ENCODE peak calls at places on chromosomes 5 and 9, in four cellular contexts. One of them, this sample, is unnamed.

GRCh38 chr9:12819436-12820185 is 44.8 kb downstream of the LURAP1L start:
- DNase-seq in HCT116: peak; percentile 28
- DNase-seq in CD8-positive, alpha-beta T cell: no peak
- DNase-seq in breast epithelium: no peak
- DNase-seq in this sample: peak; percentile 59

GRCh38 chr5:146825033-146825432 is 53.5 kb downstream of the PPP2R2B start:
- DNase-seq in HCT116: no peak
- DNase-seq in CD8-positive, alpha-beta T cell: no peak
- DNase-seq in breast epithelium: no peak
- DNase-seq in this sample: peak; percentile 56

GRCh38 chr5:120778491-120779293 is 314.6 kb downstream of the PRR16 start:
- DNase-seq in HCT116: no peak
- DNase-seq in CD8-positive, alpha-beta T cell: no peak
- DNase-seq in breast epithelium: no peak
- DNase-seq in this sample: no peak

GRCh38 chr5:62260510-62260909 is 45.5 kb upstream of the KIF2A start:
- DNase-seq in HCT116: no peak
- DNase-seq in CD8-positive, alpha-beta T cell: no peak
- DNase-seq in breast epithelium: no peak
- DNase-seq in this sample: no peak

GRCh38 chr9:79976501-79977444 is 405.0 kb downstream of the TLE4 start:
- DNase-seq in HCT116: no peak
- DNase-seq in CD8-positive, alpha-beta T cell: no peak
- DNase-seq in breast epithelium: no peak
- DNase-seq in this sample: no peak

GRCh38 chr5:57937025-57937424 is 454.4 kb upstream of the ACTBL2 start:
- DNase-seq in HCT116: no peak
- DNase-seq in CD8-positive, alpha-beta T cell: no peak
- DNase-seq in breast epithelium: no peak
- DNase-seq in this sample: no peak

GRCh38 chr9:89878003-89878411 is 273.2 kb downstream of the GADD45G start:
- DNase-seq in HCT116: no peak
- DNase-seq in CD8-positive, alpha-beta T cell: no peak
- DNase-seq in breast epithelium: no peak
- DNase-seq in this sample: no peak

GRCh38 chr5:175489693-175490443 is 11.5 kb downstream of the SFXN1 start:
- DNase-seq in HCT116: no peak
- DNase-seq in CD8-positive, alpha-beta T cell: no peak
- DNase-seq in breast epithelium: no peak
- DNase-seq in this sample: no peak

GRCh38 chr9:113895526-113895925 is 19.4 kb downstream of the ZNF618 start:
- DNase-seq in HCT116: no peak
- DNase-seq in CD8-positive, alpha-beta T cell: no peak
- DNase-seq in breast epithelium: no peak
- DNase-seq in this sample: no peak

GRCh38 chr9:95296761-95297160 is 20.7 kb downstream of the FANCC start:
- DNase-seq in HCT116: no peak
- DNase-seq in CD8-positive, alpha-beta T cell: no peak
- DNase-seq in breast epithelium: no peak
- DNase-seq in this sample: no peak

GRCh38 chr9:137809038-137809630 is 68.4 kb upstream of the CACNA1B start:
- DNase-seq in HCT116: no peak
- DNase-seq in CD8-positive, alpha-beta T cell: no peak
- DNase-seq in breast epithelium: no peak
- DNase-seq in this sample: no peak

GRCh38 chr5:57229315-57229714 is 55.5 kb downstream of the GPBP1 start:
- DNase-seq in HCT116: no peak
- DNase-seq in CD8-positive, alpha-beta T cell: no peak
- DNase-seq in breast epithelium: no peak
- DNase-seq in this sample: no peak

GRCh38 chr9:114130141-114130540 is 25.2 kb upstream of the COL27A1 start:
- DNase-seq in HCT116: no peak
- DNase-seq in CD8-positive, alpha-beta T cell: no peak
- DNase-seq in breast epithelium: no peak
- DNase-seq in this sample: no peak

GRCh38 chr5:39376293-39376714 is 12.0 kb upstream of the C9 start:
- DNase-seq in HCT116: peak; percentile 22
- DNase-seq in CD8-positive, alpha-beta T cell: no peak
- DNase-seq in breast epithelium: no peak
- DNase-seq in this sample: no peak

GRCh38 chr5:87949665-87950640 is 318.7 kb downstream of the TMEM161B start:
- DNase-seq in HCT116: no peak
- DNase-seq in CD8-positive, alpha-beta T cell: no peak
- DNase-seq in breast epithelium: no peak
- DNase-seq in this sample: no peak

GRCh38 chr5:36571643-36572042 is 34.8 kb upstream of the SLC1A3 start:
- DNase-seq in HCT116: no peak
- DNase-seq in CD8-positive, alpha-beta T cell: no peak
- DNase-seq in breast epithelium: no peak
- DNase-seq in this sample: no peak

GRCh38 chr9:106921341-106921899 is 58.5 kb downstream of the ZNF462 start:
- DNase-seq in HCT116: peak; percentile 23
- DNase-seq in CD8-positive, alpha-beta T cell: no peak
- DNase-seq in breast epithelium: no peak
- DNase-seq in this sample: peak; percentile 82

GRCh38 chr9:70049236-70049635 is 5.6 kb downstream of the MAMDC2 start:
- DNase-seq in HCT116: no peak
- DNase-seq in CD8-positive, alpha-beta T cell: no peak
- DNase-seq in breast epithelium: peak; percentile 84
- DNase-seq in this sample: peak; percentile 84

GRCh38 chr5:115377468-115378217 is 81.2 kb upstream of the CCDC112 start:
- DNase-seq in HCT116: peak; percentile 35
- DNase-seq in CD8-positive, alpha-beta T cell: no peak
- DNase-seq in breast epithelium: no peak
- DNase-seq in this sample: no peak

GRCh38 chr5:25544652-25545249 is 900.0 kb upstream of the CDH10 start:
- DNase-seq in HCT116: peak; percentile 0
- DNase-seq in CD8-positive, alpha-beta T cell: no peak
- DNase-seq in breast epithelium: no peak
- DNase-seq in this sample: peak; percentile 42

GRCh38 chr5:155728857-155729683 is 597.9 kb upstream of the SGCD start:
- DNase-seq in HCT116: no peak
- DNase-seq in CD8-positive, alpha-beta T cell: no peak
- DNase-seq in breast epithelium: no peak
- DNase-seq in this sample: no peak
- H3K4me3 ChIP-seq in HCT116: no peak overlapping the region
- H3K4me3 ChIP-seq in CD8-positive, alpha-beta T cell: no peak overlapping the region
- H3K4me3 ChIP-seq in breast epithelium: peak overlapping the region; percentile 26
- H3K4me3 ChIP-seq in this sample: no peak overlapping the region

DNA sequence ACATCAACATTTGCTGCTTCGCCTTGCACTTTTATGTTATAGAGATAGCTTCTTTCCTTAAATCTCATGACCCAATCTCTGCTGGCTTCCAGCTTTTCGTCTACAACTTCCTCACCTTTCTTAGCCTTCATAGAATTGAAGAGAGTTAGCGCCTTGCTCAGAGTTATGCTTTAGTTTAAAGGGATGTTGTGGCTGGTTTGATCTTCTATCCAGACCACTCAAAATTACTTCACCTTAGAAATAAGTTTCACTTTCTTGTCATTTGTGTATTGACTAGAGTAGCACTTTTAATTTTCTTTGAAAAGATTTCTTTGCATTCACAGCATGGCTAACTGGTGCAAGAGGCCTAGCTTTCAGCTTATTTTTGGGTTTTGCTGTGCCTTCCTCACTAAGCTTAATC is 414.2 kb downstream of the ZNF608 start:
- DNase-seq in HCT116: no peak
- DNase-seq in CD8-positive, alpha-beta T cell: no peak
- DNase-seq in breast epithelium: no peak
- DNase-seq in this sample: no peak
- H3K4me3 ChIP-seq in HCT116: no peak overlapping the region
- H3K4me3 ChIP-seq in CD8-positive, alpha-beta T cell: no peak overlapping the region
- H3K4me3 ChIP-seq in breast epithelium: no peak overlapping the region
- H3K4me3 ChIP-seq in this sample: no peak overlapping the region

GRCh38 chr5:14208071-14209021 is 65.2 kb downstream of the TRIO start:
- DNase-seq in HCT116: no peak
- DNase-seq in CD8-positive, alpha-beta T cell: no peak
- DNase-seq in breast epithelium: no peak
- DNase-seq in this sample: no peak
- H3K4me3 ChIP-seq in HCT116: no peak overlapping the region
- H3K4me3 ChIP-seq in CD8-positive, alpha-beta T cell: no peak overlapping the region
- H3K4me3 ChIP-seq in breast epithelium: no peak overlapping the region
- H3K4me3 ChIP-seq in this sample: no peak overlapping the region

DNA sequence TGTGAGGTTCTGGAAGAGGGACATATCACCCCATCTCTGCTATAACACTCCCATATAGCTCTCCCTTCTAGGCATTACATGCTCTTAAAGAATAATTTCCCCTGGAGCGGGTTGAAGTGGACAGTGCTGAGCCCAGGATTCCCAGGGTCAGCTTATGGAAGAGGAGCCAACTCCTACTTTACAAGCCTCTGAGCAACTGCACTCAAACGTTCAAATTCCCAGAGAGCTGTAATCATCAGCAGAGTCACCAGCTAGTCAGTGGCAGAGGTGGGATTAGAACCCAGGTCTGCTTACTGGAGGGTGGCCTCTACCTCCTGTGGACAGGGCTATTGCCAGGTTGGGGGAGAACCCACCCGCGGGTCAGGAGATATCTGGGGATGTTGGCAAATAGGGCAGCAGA is 1.4 kb downstream of the NEURL1B start:
- DNase-seq in HCT116: no peak
- DNase-seq in CD8-positive, alpha-beta T cell: no peak
- DNase-seq in breast epithelium: no peak
- DNase-seq in this sample: no peak
- H3K4me3 ChIP-seq in HCT116: no peak overlapping the region
- H3K4me3 ChIP-seq in CD8-positive, alpha-beta T cell: no peak overlapping the region
- H3K4me3 ChIP-seq in breast epithelium: peak overlapping the region; percentile 65
- H3K4me3 ChIP-seq in this sample: no peak overlapping the region

GRCh38 chr5:141703133-141703561 is 21.1 kb upstream of the ARAP3 start:
- DNase-seq in HCT116: no peak
- DNase-seq in CD8-positive, alpha-beta T cell: no peak
- DNase-seq in breast epithelium: no peak
- DNase-seq in this sample: no peak
- H3K4me3 ChIP-seq in HCT116: no peak overlapping the region
- H3K4me3 ChIP-seq in CD8-positive, alpha-beta T cell: peak overlapping the region; percentile 89
- H3K4me3 ChIP-seq in breast epithelium: peak overlapping the region; percentile 41
- H3K4me3 ChIP-seq in this sample: peak overlapping the region; percentile 47